ENCODE peak calls at places on chromosome 5, in ten cellular contexts. G, O, J, W, I, B, L, V, M and Q are unnamed samples.

GRCh38 chr5:73093943-73094342 is 26.4 kb upstream of the TMEM171 start:
- DNase-seq in W (no peak), V (no peak), O (no peak), B (no peak), I (no peak), L (no peak), G (no peak), J (peak), M (peak), Q (no peak)

GRCh38 chr5:127647361-127647958 is 1.4 kb upstream of the CTXN3 start:
- DNase-seq in M (no peak), B (no peak), G (no peak), O (no peak), L (no peak), W (no peak), J (no peak), I (no peak), V (no peak), Q (no peak)

GRCh38 chr5:151463137-151464029 is 16.0 kb downstream of the SLC36A1 start:
- DNase-seq in M (no peak), J (no peak), L (peak), G (no peak), O (no peak), B (no peak), W (peak), V (no peak), I (no peak), Q (peak)

GRCh38 chr5:19035816-19036215 is 952.2 kb downstream of the CDH18 start:
- DNase-seq in G (no peak), B (no peak), I (no peak), M (no peak), J (no peak), L (no peak), O (no peak), V (no peak), W (no peak), Q (no peak)

GRCh38 chr5:170121321-170121720 is 15.6 kb downstream of the FOXI1 start:
- DNase-seq in L (no peak), V (no peak), I (no peak), G (no peak), M (no peak), B (no peak), W (no peak), J (no peak), O (no peak), Q (no peak)

GRCh38 chr5:103262422-103262871 is 3.9 kb downstream of the MACIR start:
- DNase-seq in M (no peak), G (no peak), O (no peak), L (no peak), I (no peak), J (no peak), V (no peak), B (no peak), W (no peak), Q (no peak)

GRCh38 chr5:54081415-54081814 is 229.0 kb downstream of the ARL15 start:
- DNase-seq in B (no peak), I (no peak), W (no peak), O (no peak), G (no peak), V (no peak), L (no peak), J (no peak), M (no peak), Q (no peak)

GRCh38 chr5:172789687-172790495 is 18.9 kb upstream of the DUSP1 start:
- DNase-seq in L (no peak), V (no peak), O (no peak), G (no peak), M (no peak), J (no peak), W (peak), B (no peak), I (no peak), Q (no peak)

GRCh38 chr5:159310492-159310891 is 19.8 kb downstream of the IL12B start:
- DNase-seq in V (no peak), I (peak), M (peak), L (peak), W (no peak), G (no peak), J (peak), B (no peak), O (peak), Q (no peak)

GRCh38 chr5:76134646-76135045 is 51.5 kb downstream of the SV2C start:
- DNase-seq in L (no peak), J (no peak), I (no peak), G (no peak), B (no peak), M (no peak), O (peak), V (no peak), W (no peak), Q (no peak)

GRCh38 chr5:147544556-147544955 is 34.7 kb upstream of the DPYSL3 start:
- DNase-seq in V (no peak), G (no peak), J (no peak), M (no peak), L (no peak), B (no peak), O (no peak), I (no peak), W (no peak), Q (no peak)

GRCh38 chr5:113508756-113509155 is 4.7 kb upstream of the YTHDC2 start:
- DNase-seq in L (no peak), O (no peak), B (no peak), J (no peak), W (no peak), I (no peak), V (no peak), M (no peak), G (no peak), Q (no peak)

GRCh38 chr5:28397502-28397941 is 1359.1 kb upstream of the CDH9 start:
- DNase-seq in G (no peak), J (no peak), V (no peak), M (no peak), W (no peak), L (no peak), I (no peak), O (no peak), B (no peak), Q (no peak)

GRCh38 chr5:171842006-171842776 is 56.6 kb downstream of the SMIM23 start:
- DNase-seq in G (no peak), M (no peak), V (no peak), I (no peak), J (no peak), L (no peak), O (peak), B (no peak), W (no peak), Q (no peak)

GRCh38 chr5:33936381-33937016 is at the start of gene RXFP3:
- DNase-seq in I (no peak), O (no peak), J (no peak), G (no peak), L (no peak), W (no peak), V (no peak), B (no peak), M (no peak), Q (no peak)

GRCh38 chr5:5374034-5374715 is 48.3 kb upstream of the ICE1 start:
- DNase-seq in W (no peak), O (no peak), J (no peak), V (no peak), I (no peak), B (no peak), M (no peak), G (no peak), L (no peak), Q (no peak)

GRCh38 chr5:125719681-125720676 is 703.2 kb upstream of the GRAMD2B start:
- DNase-seq in I (no peak), G (peak), L (no peak), W (peak), O (peak), M (no peak), V (no peak), B (no peak), J (peak), Q (no peak)

GRCh38 chr5:97192580-97193421 is 9.8 kb upstream of the RIOK2 start:
- DNase-seq in G (no peak), J (no peak), L (peak), W (peak), B (no peak), I (no peak), O (no peak), V (no peak), M (no peak), Q (peak)

GRCh38 chr5:56011835-56012234 is 17.1 kb upstream of the IL6ST start:
- DNase-seq in G (no peak), M (peak), O (no peak), I (no peak), J (no peak), L (no peak), B (no peak), W (no peak), V (no peak), Q (no peak)

GRCh38 chr5:121702783-121703182 is 148.9 kb upstream of the FTMT start:
- DNase-seq in W (no peak), L (no peak), J (no peak), M (no peak), O (no peak), I (no peak), B (no peak), V (no peak), G (no peak), Q (no peak)

GRCh38 chr5:151587796-151588606 is 3.1 kb downstream of the FAT2 start:
- DNase-seq in M (no peak), V (no peak), L (no peak), W (no peak), B (no peak), J (no peak), I (no peak), O (no peak), G (no peak), Q (no peak)

GRCh38 chr5:133051547-133052316 is at the start of gene HSPA4:
- DNase-seq in M (peak), G (peak), L (peak), W (peak), J (peak), V (peak), B (peak), O (peak), I (peak), Q (peak)

GRCh38 chr5:90947667-90948066 is 389.1 kb downstream of the ADGRV1 start:
- DNase-seq in L (no peak), O (no peak), M (no peak), G (no peak), B (no peak), J (no peak), I (no peak), V (no peak), W (no peak), Q (no peak)

GRCh38 chr5:131671994-131672655 is 37.1 kb upstream of the RAPGEF6 start:
- DNase-seq in G (no peak), V (no peak), M (no peak), I (no peak), L (no peak), B (no peak), W (no peak), J (peak), O (no peak), Q (no peak)

GRCh38 chr5:92911293-92911692 is 669.7 kb downstream of the NR2F1-AS1 start:
- DNase-seq in G (no peak), B (no peak), J (no peak), I (no peak), M (no peak), V (no peak), O (no peak), L (no peak), W (no peak), Q (no peak)

GRCh38 chr5:157180374-157181264 is at the start of gene ITK:
- DNase-seq in J (no peak), O (no peak), W (no peak), B (no peak), L (no peak), G (no peak), M (no peak), I (no peak), V (no peak), Q (no peak)

GRCh38 chr5:33375900-33376299 is 64.9 kb upstream of the TARS1 start:
- DNase-seq in W (no peak), M (no peak), G (no peak), B (no peak), L (no peak), O (no peak), V (no peak), I (no peak), J (no peak), Q (no peak)

GRCh38 chr5:83430130-83431010 is 41.2 kb upstream of the VCAN start:
- DNase-seq in I (peak), W (peak), B (peak), L (peak), J (peak), G (peak), M (peak), V (peak), O (peak), Q (peak)

GRCh38 chr5:401216-402034 is 41.6 kb upstream of the EXOC3 start:
- DNase-seq in V (no peak), J (no peak), W (no peak), G (no peak), B (no peak), L (no peak), M (no peak), O (no peak), I (no peak), Q (no peak)

GRCh38 chr5:80659111-80659510 is 4.3 kb upstream of the DHFR start:
- DNase-seq in M (no peak), G (no peak), J (no peak), B (no peak), V (no peak), W (no peak), L (no peak), O (no peak), I (no peak), Q (no peak)

GRCh38 chr5:103475629-103476240 is 86.9 kb downstream of the NUDT12 start:
- DNase-seq in G (peak), M (no peak), J (no peak), B (no peak), L (no peak), O (peak), I (no peak), V (peak), W (peak), Q (peak)

GRCh38 chr5:107560377-107560776 is 110.4 kb downstream of the EFNA5 start:
- DNase-seq in V (no peak), M (no peak), B (no peak), J (no peak), W (no peak), L (no peak), I (no peak), O (no peak), G (no peak), Q (no peak)

GRCh38 chr5:42514759-42515158 is 91.5 kb downstream of the GHR start:
- DNase-seq in V (no peak), G (no peak), I (no peak), J (no peak), M (no peak), L (no peak), O (no peak), B (no peak), W (no peak), Q (peak)

GRCh38 chr5:140402258-140403074 is 833 bp downstream of the ANKHD1 start:
- DNase-seq in M (peak), O (peak), L (peak), I (peak), W (peak), G (peak), V (peak), B (peak), J (peak), Q (peak)

GRCh38 chr5:149391524-149391923 is 12.4 kb upstream of the IL17B start:
- DNase-seq in I (no peak), J (no peak), G (no peak), M (no peak), W (no peak), B (no peak), L (no peak), V (no peak), O (no peak), Q (no peak)

GRCh38 chr5:125848746-125849145 is 574.5 kb upstream of the GRAMD2B start:
- DNase-seq in M (no peak), J (no peak), I (no peak), V (no peak), G (no peak), O (no peak), L (no peak), B (no peak), W (no peak), Q (no peak)